ENCODE peak calls at places on chromosomes 1 and 21, in ten cellular contexts. R is MCF 10A, C is HEK293T, Z is psoas muscle, B is AG08395, U is HTR-8/SVneo, Y is cardiac fibroblast, O is cardiac septum, J is GM19239, I is Right ventricle myocardium superior. D is an unnamed sample.

GRCh38 chr1:39965051-39965450 is 10.1 kb downstream of the MFSD2A start:
- DNase-seq in O (no peak), I (peak), C (no peak), Y (no peak), U (no peak), Z (no peak), B (no peak), J (no peak), R (no peak), D (no peak)

GRCh38 chr21:38995755-38996154 is 187.5 kb downstream of the PSMG1 start:
- DNase-seq in R (no peak), Z (no peak), O (no peak), I (no peak), U (no peak), C (no peak), J (no peak), B (no peak), Y (no peak), D (no peak)

GRCh38 chr1:167826127-167826526 is 87.8 kb downstream of the ADCY10 start:
- DNase-seq in C (no peak), R (no peak), U (no peak), J (no peak), B (no peak), Y (no peak), Z (no peak), I (no peak), O (no peak), D (no peak)

GRCh38 chr1:244834596-244835275 is 722 bp upstream of the COX20 start:
- DNase-seq in I (peak), B (peak), Z (no peak), J (peak), Y (peak), O (peak), U (peak), R (peak), C (no peak), D (no peak)

GRCh38 chr1:216822480-216822879 is 99.3 kb upstream of the ESRRG start:
- DNase-seq in U (no peak), J (no peak), C (no peak), B (no peak), O (no peak), I (no peak), R (no peak), Y (no peak), Z (no peak), D (no peak)

GRCh38 chr1:90817399-90817798 is 100.3 kb upstream of the BARHL2 start:
- DNase-seq in Z (no peak), R (no peak), I (no peak), O (no peak), B (no peak), Y (no peak), C (no peak), U (no peak), J (no peak), D (no peak)

GRCh38 chr1:119275930-119276215 is 92.7 kb upstream of the HAO2 start:
- DNase-seq in U (no peak), C (no peak), Z (no peak), O (no peak), B (no peak), J (no peak), Y (no peak), R (no peak), I (no peak), D (no peak)

GRCh38 chr1:235012436-235013210 is 116.0 kb downstream of the TOMM20 start:
- DNase-seq in B (no peak), C (no peak), O (peak), R (no peak), U (no peak), Y (no peak), Z (no peak), J (no peak), I (no peak), D (no peak)

GRCh38 chr21:34914239-34914638 is 134.9 kb downstream of the RUNX1 start:
- DNase-seq in U (no peak), I (no peak), Z (no peak), R (no peak), B (no peak), Y (no peak), C (no peak), J (no peak), O (no peak), D (no peak)

GRCh38 chr21:27831177-27831576 is 864.3 kb upstream of the ADAMTS5 start:
- DNase-seq in O (no peak), I (no peak), B (no peak), J (no peak), U (no peak), Y (no peak), Z (no peak), C (no peak), R (no peak), D (no peak)

GRCh38 chr1:29196863-29197589 is 15.3 kb upstream of the SRSF4 start:
- DNase-seq in C (no peak), Z (no peak), J (no peak), I (no peak), O (no peak), R (no peak), U (no peak), Y (no peak), B (peak), D (no peak)

GRCh38 chr1:197399691-197400521 is 131.9 kb downstream of the CRB1 start:
- DNase-seq in U (peak), O (no peak), R (peak), Y (peak), I (no peak), C (peak), J (peak), B (peak), Z (no peak), D (no peak)

GRCh38 chr1:16163882-16164820 is 8.3 kb upstream of the EPHA2 start:
- DNase-seq in B (peak), J (no peak), R (peak), U (peak), Y (peak), I (no peak), C (no peak), O (no peak), Z (no peak), D (no peak)

GRCh38 chr1:232334811-232335210 is 295.1 kb downstream of the SIPA1L2 start:
- DNase-seq in I (no peak), U (no peak), J (no peak), Y (no peak), R (peak), B (no peak), Z (no peak), O (no peak), C (no peak), D (no peak)

GRCh38 chr1:21341022-21341421 is 50.8 kb upstream of the ECE1 start:
- DNase-seq in R (no peak), J (no peak), C (no peak), U (no peak), Z (no peak), Y (no peak), B (no peak), I (no peak), O (no peak), D (no peak)

GRCh38 chr1:109509176-109510134 is at the start of gene AMIGO1:
- DNase-seq in U (peak), J (peak), I (peak), O (no peak), Y (peak), B (peak), C (peak), Z (peak), R (peak), D (peak)

GRCh38 chr21:36388835-36389234 is 3.6 kb downstream of the CHAF1B start:
- DNase-seq in Y (peak), R (no peak), U (peak), B (peak), I (no peak), J (no peak), C (peak), O (no peak), Z (no peak), D (no peak)

GRCh38 chr21:27622636-27623035 is 655.7 kb upstream of the ADAMTS5 start:
- DNase-seq in Z (no peak), O (no peak), Y (no peak), U (no peak), R (no peak), B (no peak), I (no peak), C (no peak), J (no peak), D (no peak)

GRCh38 chr1:19735419-19736127 is 64.1 kb downstream of the TMCO4 start:
- DNase-seq in I (peak), J (no peak), Z (peak), R (peak), O (no peak), U (peak), Y (peak), C (no peak), B (peak), D (no peak)

GRCh38 chr1:204445860-204446412 is 34.3 kb upstream of the PPP1R15B start:
- DNase-seq in Z (no peak), C (peak), J (no peak), B (peak), I (peak), R (peak), Y (peak), O (no peak), U (peak), D (no peak)

GRCh38 chr1:236997361-236997760 is 6.9 kb downstream of the MT1HL1 start:
- DNase-seq in J (no peak), Y (no peak), Z (no peak), B (no peak), I (peak), O (peak), R (no peak), C (no peak), U (no peak), D (no peak)

GRCh38 chr1:101278845-101279244 is 42.0 kb downstream of the S1PR1 start:
- DNase-seq in Z (no peak), R (no peak), O (no peak), B (no peak), C (no peak), Y (no peak), J (no peak), I (no peak), U (no peak), D (no peak)

GRCh38 chr1:20593766-20594165 is 4.9 kb downstream of the CDA start:
- DNase-seq in B (no peak), R (no peak), C (no peak), Y (no peak), O (no peak), J (no peak), Z (no peak), U (no peak), I (no peak), D (no peak)

GRCh38 chr1:223217781-223218180 is 74.7 kb upstream of the TLR5 start:
- DNase-seq in C (no peak), U (no peak), R (no peak), Z (no peak), B (no peak), O (peak), Y (no peak), J (no peak), I (no peak), D (no peak)

GRCh38 chr21:37207441-37208009 is 59.6 kb downstream of the VPS26C start:
- DNase-seq in Z (peak), O (no peak), R (peak), Y (peak), C (no peak), J (peak), B (peak), I (no peak), U (no peak), D (peak)

GRCh38 chr1:169890761-169891538 is 2.7 kb downstream of the SCYL3 start:
- DNase-seq in I (no peak), B (no peak), U (no peak), O (no peak), Z (no peak), C (peak), R (no peak), Y (no peak), J (no peak), D (no peak)

GRCh38 chr1:159598196-159598595 is 10.6 kb downstream of the APCS start:
- DNase-seq in U (peak), I (no peak), B (peak), J (no peak), O (no peak), Z (no peak), C (no peak), Y (peak), R (peak), D (no peak)

GRCh38 chr1:164651378-164651951 is 92.5 kb downstream of the PBX1 start:
- DNase-seq in I (no peak), Z (no peak), Y (no peak), R (peak), U (peak), O (no peak), B (peak), C (peak), J (no peak), D (no peak)

GRCh38 chr21:45617021-45617930 is 26.2 kb upstream of the PCBP3 start:
- DNase-seq in Z (no peak), B (no peak), Y (no peak), J (no peak), C (no peak), R (peak), O (peak), I (no peak), U (no peak), D (peak)

GRCh38 chr1:111653695-111654094 is 34.1 kb downstream of the RAP1A start:
- DNase-seq in J (no peak), R (no peak), C (no peak), U (no peak), B (no peak), I (no peak), O (no peak), Z (no peak), Y (no peak), D (no peak)

GRCh38 chr1:224579526-224579925 is 36.6 kb upstream of the CNIH3 start:
- DNase-seq in J (no peak), Z (no peak), R (peak), I (no peak), O (no peak), U (peak), B (no peak), C (no peak), Y (no peak), D (no peak)

GRCh38 chr1:216183007-216183406 is 240.2 kb downstream of the USH2A start:
- DNase-seq in R (no peak), Y (peak), C (peak), J (no peak), U (peak), B (no peak), I (no peak), Z (no peak), O (no peak), D (no peak)

GRCh38 chr21:42479582-42479981 is 16.4 kb downstream of the RSPH1 start:
- DNase-seq in C (no peak), J (no peak), I (no peak), Z (no peak), B (no peak), U (no peak), Y (no peak), R (no peak), O (no peak), D (no peak)

GRCh38 chr1:29122987-29123870 is 474 bp downstream of the TMEM200B start:
- DNase-seq in Z (peak), U (no peak), R (no peak), O (no peak), B (peak), J (no peak), Y (peak), C (no peak), I (peak), D (peak)

GRCh38 chr1:206470692-206471414 is 577 bp downstream of the IKBKE start:
- DNase-seq in Z (peak), Y (peak), B (peak), U (peak), R (peak), C (no peak), J (no peak), I (peak), O (no peak), D (peak)

GRCh38 chr1:43973981-43974442 is 748 bp upstream of the ATP6V0B start:
- DNase-seq in O (no peak), U (no peak), Z (no peak), B (no peak), J (no peak), Y (peak), R (no peak), C (no peak), I (no peak), D (no peak)

GRCh38 chr1:39196244-39197215 is 8.0 kb upstream of the MACF1 start:
- DNase-seq in U (no peak), B (peak), C (no peak), I (no peak), Z (no peak), J (no peak), O (no peak), Y (peak), R (no peak), D (no peak)

GRCh38 chr21:32749662-32750061 is 21.8 kb upstream of the SYNJ1 start:
- DNase-seq in C (no peak), R (no peak), Y (no peak), J (no peak), Z (no peak), U (no peak), B (no peak), O (no peak), I (no peak), D (no peak)

GRCh38 chr1:156832434-156832833 is 15.8 kb upstream of the SH2D2A start:
- DNase-seq in O (no peak), I (no peak), Y (no peak), R (no peak), Z (no peak), U (no peak), B (no peak), J (no peak), C (no peak), D (no peak)

D was measured in activated B cell treated with CpG ODN at 0.5 μM for 24 hours.